ENCODE peak calls at places on chromosomes 6 and 20, in seven cellular contexts. A is HCT116, R is adrenal gland, H is breast epithelium, U is testis, I is Peyer's patch, Q is lower leg skin. E is an unnamed sample.

GRCh38 chr6:28729501-28730402 is 194.0 kb downstream of the TRIM27 start:
- DNase-seq in A (no peak), R (no peak), H (no peak), U (no peak), I (no peak), Q (no peak), E (no peak)

GRCh38 chr6:100664274-100665040 is 199.7 kb upstream of the SIM1 start:
- DNase-seq in A (no peak), R (no peak), H (no peak), U (no peak), I (no peak), Q (no peak), E (no peak)

GRCh38 chr6:20202070-20202658 is 10.1 kb downstream of the MBOAT1 start:
- DNase-seq in A (no peak), R (no peak), H (no peak), U (no peak), I (no peak), Q (no peak), E (no peak)

GRCh38 chr6:78770766-78771165 is 96.6 kb upstream of the IRAK1BP1 start:
- DNase-seq in A (no peak), R (no peak), H (no peak), U (no peak), I (no peak), Q (no peak), E (no peak)

GRCh38 chr6:111711476-111711875 is 105.8 kb upstream of the TRAF3IP2 start:
- DNase-seq in A (no peak), R (no peak), H (no peak), U (peak), I (peak), Q (peak), E (peak)

GRCh38 chr20:53848304-53848703 is 222.1 kb downstream of the BCAS1 start:
- DNase-seq in A (no peak), R (no peak), H (no peak), U (no peak), I (no peak), Q (no peak), E (no peak)

GRCh38 chr6:36592221-36592655 is 1.9 kb upstream of the SRSF3 start:
- DNase-seq in A (no peak), R (no peak), H (no peak), U (no peak), I (no peak), Q (peak), E (no peak)

GRCh38 chr20:59387891-59388290 is 87.5 kb downstream of the EDN3 start:
- DNase-seq in A (no peak), R (no peak), H (no peak), U (no peak), I (no peak), Q (no peak), E (no peak)

GRCh38 chr6:33321227-33321626 is 3.7 kb upstream of the ZBTB22 start:
- DNase-seq in A (no peak), R (no peak), H (no peak), U (no peak), I (no peak), Q (no peak), E (no peak)

GRCh38 chr6:13251242-13251641 is 77.1 kb downstream of the TBC1D7 start:
- DNase-seq in A (no peak), R (no peak), H (no peak), U (no peak), I (no peak), Q (peak), E (no peak)

GRCh38 chr6:137161975-137162374 is 11.5 kb downstream of the IL22RA2 start:
- DNase-seq in A (no peak), R (no peak), H (no peak), U (no peak), I (no peak), Q (no peak), E (no peak)

GRCh38 chr6:136149311-136149710 is 100.8 kb downstream of the MTFR2 start:
- DNase-seq in A (no peak), R (no peak), H (no peak), U (no peak), I (no peak), Q (no peak), E (no peak)

GRCh38 chr20:39789411-39789810 is 827.3 kb downstream of the DHX35 start:
- DNase-seq in A (no peak), R (no peak), H (no peak), U (no peak), I (no peak), Q (no peak), E (no peak)

GRCh38 chr6:28355743-28356665 is 6.3 kb downstream of the ZKSCAN3 start:
- DNase-seq in A (peak), R (peak), H (peak), U (peak), I (peak), Q (peak), E (peak)

GRCh38 chr20:31908424-31908823 is 38.0 kb downstream of the TTLL9 start:
- DNase-seq in A (no peak), R (no peak), H (no peak), U (no peak), I (no peak), Q (no peak), E (no peak)

GRCh38 chr6:18464176-18464575 is 77.0 kb downstream of the RNF144B start:
- DNase-seq in A (no peak), R (no peak), H (no peak), U (no peak), I (no peak), Q (no peak), E (no peak)

GRCh38 chr6:56759521-56759920 is 116.8 kb upstream of the DST start:
- DNase-seq in A (no peak), R (no peak), H (no peak), U (no peak), I (no peak), Q (no peak), E (no peak)

GRCh38 chr6:148177589-148178233 is 164.9 kb upstream of the SASH1 start:
- DNase-seq in A (peak), R (peak), H (peak), U (peak), I (peak), Q (peak), E (peak)

GRCh38 chr6:128233501-128233900 is 286.9 kb downstream of the PTPRK start:
- DNase-seq in A (no peak), R (no peak), H (no peak), U (no peak), I (no peak), Q (no peak), E (no peak)

GRCh38 chr6:24797596-24798216 is 1.0 kb downstream of the ARMH2 start:
- DNase-seq in A (no peak), R (no peak), H (no peak), U (no peak), I (no peak), Q (no peak), E (no peak)

GRCh38 chr6:139686308-139686707 is 311.9 kb upstream of the CITED2 start:
- DNase-seq in A (no peak), R (peak), H (no peak), U (no peak), I (no peak), Q (no peak), E (no peak)

GRCh38 chr20:34269996-34270627 is 28.9 kb downstream of the ASIP start:
- DNase-seq in A (no peak), R (peak), H (peak), U (peak), I (no peak), Q (no peak), E (peak)

GRCh38 chr20:33926425-33926824 is 67.3 kb upstream of the RALY start:
- DNase-seq in A (no peak), R (no peak), H (no peak), U (no peak), I (no peak), Q (no peak), E (no peak)

GRCh38 chr6:41341580-41341979 is 6.2 kb downstream of the NCR2 start:
- DNase-seq in A (no peak), R (no peak), H (no peak), U (no peak), I (no peak), Q (no peak), E (no peak)

GRCh38 chr20:24118781-24119175 is 130.2 kb upstream of the GGTLC1 start:
- DNase-seq in A (no peak), R (peak), H (no peak), U (no peak), I (no peak), Q (no peak), E (no peak)

GRCh38 chr6:85465762-85466161 is 15.9 kb downstream of the NT5E start:
- DNase-seq in A (no peak), R (no peak), H (no peak), U (no peak), I (no peak), Q (no peak), E (no peak)

GRCh38 chr6:138142806-138143205 is 18.9 kb upstream of the ARFGEF3 start:
- DNase-seq in A (no peak), R (no peak), H (no peak), U (no peak), I (no peak), Q (no peak), E (no peak)

GRCh38 chr6:137024172-137024990 is 20.4 kb downstream of the IL20RA start:
- DNase-seq in A (no peak), R (no peak), H (no peak), U (no peak), I (no peak), Q (no peak), E (no peak)

GRCh38 chr6:97849390-97849789 is 566.4 kb upstream of the MMS22L start:
- DNase-seq in A (no peak), R (no peak), H (no peak), U (no peak), I (no peak), Q (no peak), E (no peak)

DNA sequence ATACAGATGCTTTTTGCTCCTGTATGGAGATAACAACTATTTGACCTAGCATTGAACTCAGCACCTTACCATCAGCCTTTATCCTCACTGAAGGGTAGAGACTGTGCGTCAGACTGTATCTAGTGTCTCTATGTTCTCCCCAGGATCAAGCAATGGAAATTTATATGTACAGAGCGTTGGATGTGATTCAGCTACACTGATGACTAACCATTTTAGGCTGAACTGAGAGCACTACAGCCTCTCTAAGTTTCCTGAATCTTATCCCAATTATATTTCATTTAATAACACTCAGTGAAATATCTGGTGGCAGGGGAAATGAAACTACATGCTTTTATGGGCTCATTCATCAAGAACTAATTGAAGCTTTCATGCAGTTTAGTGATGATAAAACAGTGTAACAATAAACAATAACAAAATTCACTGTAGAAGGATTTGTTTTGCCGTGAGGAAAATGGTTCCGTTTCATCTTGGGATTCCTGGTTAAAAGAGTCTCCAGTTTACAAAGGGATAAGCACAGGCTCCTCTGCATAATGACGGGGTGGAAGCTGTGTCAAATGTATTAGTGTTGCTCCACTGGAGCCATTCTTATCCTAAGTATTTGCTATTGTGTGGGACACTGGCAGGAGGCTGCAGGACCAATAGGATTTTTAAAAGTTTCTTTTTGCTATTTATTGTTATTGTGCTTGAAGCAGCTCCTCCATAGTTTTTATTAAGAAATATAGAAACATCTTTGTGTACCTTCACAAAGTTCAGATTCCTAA is 567.6 kb upstream of the MMS22L start:
- DNase-seq in A (no peak), R (no peak), H (no peak), U (no peak), I (no peak), Q (no peak), E (no peak)
- H3K4me3 ChIP-seq in A (no peak), R (no peak), H (no peak), U (no peak), I (no peak), Q (no peak), E (no peak)

GRCh38 chr6:99568103-99568933 is at the start of gene CCNC:
- DNase-seq in A (peak), R (peak), H (peak), U (peak), I (peak), Q (peak), E (peak)
- TF ChIP-seq POLR2A in A (peak), R (peak), H (peak), U (no peak), I (peak), Q (no peak), E (peak)

GRCh38 chr6:6405997-6406699 is 85.7 kb upstream of the F13A1 start:
- DNase-seq in A (no peak), R (no peak), H (no peak), U (no peak), I (no peak), Q (no peak), E (no peak)

GRCh38 chr6:6405031-6405430 is 84.6 kb upstream of the F13A1 start:
- DNase-seq in A (no peak), R (no peak), H (no peak), U (no peak), I (no peak), Q (no peak), E (no peak)

GRCh38 chr6:6411115-6411514 is 90.7 kb upstream of the F13A1 start:
- DNase-seq in A (no peak), R (no peak), H (no peak), U (no peak), I (no peak), Q (no peak), E (no peak)

GRCh38 chr6:6409397-6410030 is 89.1 kb upstream of the F13A1 start:
- DNase-seq in A (no peak), R (no peak), H (no peak), U (no peak), I (no peak), Q (no peak), E (peak)

GRCh38 chr6:6407061-6407723 is 86.7 kb upstream of the F13A1 start:
- DNase-seq in A (no peak), R (no peak), H (no peak), U (no peak), I (no peak), Q (no peak), E (no peak)
- H3K4me3 ChIP-seq in A (no peak), R (no peak), H (no peak), U (no peak), I (no peak), Q (no peak), E (no peak)

DNA sequence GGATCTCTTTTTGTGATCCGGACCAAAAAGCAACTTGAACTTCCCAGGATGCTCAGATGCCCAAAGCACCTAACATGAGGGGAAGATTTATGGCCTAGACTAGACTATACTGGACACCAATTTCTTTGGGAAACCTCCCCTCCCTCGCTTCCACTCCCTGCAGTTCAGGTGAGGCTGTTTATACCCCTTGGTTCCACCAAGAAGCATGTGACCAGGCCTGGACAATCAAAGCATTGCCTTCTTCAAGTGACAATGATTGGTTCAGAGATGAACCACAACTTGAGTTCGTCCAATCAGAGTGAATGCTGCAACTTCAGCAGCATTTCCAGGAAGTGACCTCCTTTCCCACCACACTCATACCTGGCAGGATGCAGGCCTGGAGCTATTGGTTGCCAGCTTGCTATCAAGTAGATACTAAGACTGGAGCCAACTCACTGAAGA is 45.6 kb upstream of the SLC9A8 start:
- DNase-seq in A (no peak), R (no peak), H (no peak), U (no peak), I (no peak), Q (no peak), E (no peak)
- TF ChIP-seq POLR2A in A (no peak), R (no peak), H (no peak), U (no peak), I (no peak), Q (no peak), E (no peak)

GRCh38 chr20:46893877-46894578 is 615 bp upstream of the EYA2 start:
- DNase-seq in A (no peak), R (no peak), H (no peak), U (no peak), I (no peak), Q (no peak), E (no peak)

GRCh38 chr20:46895906-46896242 is 1.2 kb downstream of the EYA2 start:
- DNase-seq in A (no peak), R (no peak), H (no peak), U (no peak), I (no peak), Q (no peak), E (no peak)

GRCh38 chr20:46893051-46893450 is 1.6 kb upstream of the EYA2 start:
- DNase-seq in A (no peak), R (no peak), H (no peak), U (no peak), I (no peak), Q (no peak), E (no peak)

GRCh38 chr20:46894579-46894958 is at the start of gene EYA2:
- DNase-seq in A (no peak), R (no peak), H (no peak), U (peak), I (no peak), Q (no peak), E (peak)

DNA sequence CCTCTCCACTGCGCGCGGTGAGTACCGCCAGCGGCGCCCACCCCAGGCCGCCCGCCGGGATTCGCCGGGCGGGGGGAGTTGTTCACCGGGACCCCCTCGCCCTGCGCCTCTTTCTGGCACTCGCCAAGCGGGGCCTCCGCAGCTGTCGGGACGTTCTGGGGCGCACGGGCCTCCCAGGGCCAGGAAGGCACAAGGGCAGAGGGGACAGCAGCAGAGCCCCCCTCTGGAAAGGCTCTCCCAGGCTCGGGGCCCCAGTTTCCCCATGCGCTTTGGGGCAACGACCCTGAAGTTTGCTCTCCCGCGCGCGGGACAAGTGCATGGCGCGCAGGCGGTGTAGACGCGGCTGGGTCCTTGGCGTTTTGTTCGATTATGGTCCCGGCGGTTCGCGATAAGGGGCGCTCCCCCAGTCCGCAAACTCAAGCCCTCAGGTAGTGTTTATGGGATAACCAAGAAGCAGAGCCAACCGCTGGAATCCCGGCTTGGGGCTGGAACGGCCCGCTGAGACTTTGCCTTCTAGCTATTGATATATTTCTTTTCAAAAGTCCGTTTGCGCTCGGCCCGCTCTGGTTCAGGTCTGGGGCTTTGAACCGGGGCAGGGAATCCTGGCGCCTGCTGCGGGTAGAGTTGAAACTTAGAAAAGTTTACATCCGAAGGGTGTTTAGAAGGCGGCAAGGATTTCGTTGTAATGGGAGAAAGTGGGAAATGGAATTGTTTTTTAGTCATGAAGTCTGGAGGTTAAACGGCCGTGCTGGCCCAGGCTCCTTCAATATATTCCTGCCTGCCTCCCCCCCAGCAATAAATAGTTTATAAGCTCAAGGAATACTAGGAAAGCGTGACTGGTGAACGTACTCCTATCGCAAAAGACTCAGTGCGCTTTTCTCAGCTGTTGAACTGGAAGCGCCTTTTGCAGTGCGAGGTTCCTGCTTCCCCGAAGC is 595 bp downstream of the EYA2 start:
- DNase-seq in A (no peak), R (no peak), H (no peak), U (peak), I (no peak), Q (peak), E (no peak)
- H3K4me3 ChIP-seq in A (no peak), R (no peak), H (peak), U (peak), I (peak), Q (peak), E (peak)

GRCh38 chr6:16759646-16760535 is 1.4 kb downstream of the ATXN1 start:
- DNase-seq in A (no peak), R (peak), H (peak), U (peak), I (peak), Q (peak), E (peak)

GRCh38 chr6:16762265-16762546 is 946 bp upstream of the ATXN1 start:
- DNase-seq in A (no peak), R (no peak), H (no peak), U (no peak), I (no peak), Q (no peak), E (no peak)

GRCh38 chr6:16761469-16762264 is 407 bp upstream of the ATXN1 start:
- DNase-seq in A (peak), R (peak), H (peak), U (peak), I (peak), Q (peak), E (peak)

GRCh38 chr6:16759181-16759645 is 2.0 kb downstream of the ATXN1 start:
- DNase-seq in A (no peak), R (no peak), H (no peak), U (peak), I (no peak), Q (no peak), E (no peak)

DNA sequence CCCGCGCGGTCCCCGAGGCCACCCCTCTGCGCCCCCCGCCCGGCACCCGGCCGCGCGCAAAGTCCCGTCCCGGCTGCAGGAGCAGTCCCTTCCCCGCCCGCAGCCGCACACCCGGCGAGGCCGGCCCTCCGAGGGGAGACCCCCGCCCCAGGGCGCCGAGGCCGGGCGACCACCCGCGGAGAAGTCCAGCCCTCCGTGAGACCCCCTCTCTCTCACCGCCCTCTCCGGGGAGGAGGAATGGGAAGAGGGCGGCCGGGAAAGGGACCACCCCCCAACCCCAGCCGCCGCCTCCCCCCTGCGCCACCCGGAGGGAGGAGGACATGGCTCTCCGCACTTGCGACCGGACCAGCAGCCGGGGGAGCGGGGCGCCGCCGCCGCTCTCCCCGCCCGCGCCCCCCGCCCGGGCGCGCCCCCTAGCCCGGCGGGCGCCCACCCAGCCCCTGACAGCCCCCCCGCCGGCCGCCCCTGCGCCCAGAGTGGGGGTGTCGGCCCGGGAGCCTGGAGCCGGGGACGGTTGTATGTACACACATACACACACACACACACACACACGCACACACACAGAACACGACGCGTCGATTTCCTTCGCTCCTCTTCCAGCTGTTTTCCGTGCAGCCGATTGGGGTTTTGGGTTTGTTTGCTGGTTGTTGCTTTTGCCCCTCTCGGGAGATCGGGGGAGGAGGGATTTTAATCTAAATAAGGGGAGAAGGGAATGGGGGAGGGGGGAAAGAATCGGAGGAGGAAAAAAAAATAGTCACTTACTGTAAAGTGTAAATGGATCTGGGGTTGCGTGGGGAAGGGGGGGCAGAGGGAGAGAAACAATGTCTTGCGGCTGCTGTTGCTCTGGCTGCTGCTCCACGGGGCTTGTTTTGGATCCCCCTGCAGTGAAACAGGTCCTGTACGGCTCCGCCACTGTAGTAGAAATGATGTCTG is at the start of gene ATXN1:
- DNase-seq in A (no peak), R (peak), H (peak), U (peak), I (peak), Q (peak), E (peak)
- TF ChIP-seq POLR2A in A (no peak), R (no peak), H (peak), U (no peak), I (no peak), Q (no peak), E (peak)